ENCODE peak calls at places on chromosomes 3 and 15, in six cellular contexts. L is MCF 10A, S is astrocyte, B is Calu3, I is colonic mucosa, A is bronchial epithelial cell. T is an unnamed sample.

GRCh38 chr3:147702499-147702898 is 293.3 kb downstream of the ZIC1 start:
- DNase-seq in S (peak; percentile 43), I (no peak), A (no peak), B (peak; percentile 38), L (no peak), T (no peak)

GRCh38 chr3:63097396-63097795 is 180.7 kb upstream of the SYNPR start:
- DNase-seq in L (no peak), B (no peak), A (no peak), I (no peak), S (no peak), T (no peak)

GRCh38 chr3:115626006-115626409 is 2.7 kb downstream of the GAP43 start:
- DNase-seq in I (no peak), A (no peak), L (no peak), S (no peak), B (no peak), T (no peak)

GRCh38 chr3:111151438-111151837 is 79.8 kb downstream of the NECTIN3 start:
- DNase-seq in A (peak; percentile 85), L (peak; percentile 38), S (peak; percentile 76), B (peak; percentile 69), I (no peak), T (no peak)

GRCh38 chr3:134771962-134772361 is 23.1 kb upstream of the EPHB1 start:
- DNase-seq in L (no peak), S (no peak), I (no peak), A (no peak), B (no peak), T (no peak)

GRCh38 chr3:130935761-130936160 is 41.9 kb downstream of the ATP2C1 start:
- DNase-seq in B (no peak), S (peak; percentile 77), A (peak; percentile 67), I (no peak), L (peak; percentile 57), T (no peak)

GRCh38 chr3:71896751-71897150 is 111.8 kb upstream of the PROK2 start:
- DNase-seq in S (no peak), I (no peak), L (peak; percentile 22), A (no peak), B (no peak), T (no peak)

GRCh38 chr15:70316059-70316600 is 218.4 kb upstream of the TLE3 start:
- DNase-seq in I (peak; percentile 10), S (peak; percentile 52), L (no peak), A (no peak), B (no peak), T (no peak)

GRCh38 chr3:123409443-123410148 is 39.3 kb downstream of the ADCY5 start:
- DNase-seq in A (no peak), B (peak; percentile 73), I (peak; percentile 82), L (no peak), S (no peak), T (no peak)

GRCh38 chr15:66285462-66286280 is 7.7 kb upstream of the DIS3L start:
- DNase-seq in S (no peak), L (no peak), B (no peak), A (no peak), I (no peak), T (no peak)

GRCh38 chr3:158360756-158361448 is 210.1 kb upstream of the MLF1 start:
- DNase-seq in A (no peak), B (no peak), I (no peak), S (no peak), L (no peak), T (no peak)

GRCh38 chr15:89197503-89197971 is 23.8 kb downstream of the RLBP1 start:
- DNase-seq in S (no peak), I (peak; percentile 68), A (peak; percentile 78), B (peak; percentile 39), L (peak; percentile 46), T (no peak)

GRCh38 chr3:140834266-140835037 is 107.2 kb upstream of the SLC25A36 start:
- DNase-seq in L (peak; percentile 61), A (peak; percentile 67), B (no peak), S (peak; percentile 10), I (no peak), T (no peak)

GRCh38 chr15:62112616-62113593 is 46.1 kb downstream of the C2CD4A start:
- DNase-seq in I (no peak), L (peak; percentile 93), B (peak; percentile 59), A (peak; percentile 97), S (peak; percentile 81), T (no peak)

GRCh38 chr3:141735176-141735575 is 2.9 kb upstream of the RNF7 start:
- DNase-seq in S (no peak), B (no peak), A (no peak), L (no peak), I (no peak), T (no peak)

GRCh38 chr3:33083958-33084357 is 13.0 kb downstream of the GLB1 start:
- DNase-seq in I (no peak), S (no peak), B (no peak), A (no peak), L (no peak), T (no peak)

GRCh38 chr3:146547235-146547835 is 2.9 kb upstream of the PLSCR1 start:
- DNase-seq in S (no peak), B (no peak), L (no peak), A (no peak), I (no peak), T (no peak)

GRCh38 chr15:89828324-89829145 is 13.9 kb upstream of the ANPEP start:
- DNase-seq in B (no peak), I (peak; percentile 53), A (no peak), S (peak; percentile 72), L (peak; percentile 69), T (no peak)

GRCh38 chr3:52670621-52671521 is 14.8 kb downstream of the PBRM1 start:
- DNase-seq in L (peak; percentile 98), S (peak; percentile 100), I (no peak), B (peak; percentile 77), A (peak; percentile 100), T (no peak)

GRCh38 chr3:189748046-189748445 is 116.9 kb downstream of the TP63 start:
- DNase-seq in S (no peak), B (no peak), A (peak; percentile 17), L (no peak), I (no peak), T (no peak)

GRCh38 chr3:183449391-183449790 is 21.0 kb upstream of the MCF2L2 start:
- DNase-seq in B (no peak), S (peak; percentile 29), L (no peak), A (no peak), I (no peak), T (no peak)

DNA sequence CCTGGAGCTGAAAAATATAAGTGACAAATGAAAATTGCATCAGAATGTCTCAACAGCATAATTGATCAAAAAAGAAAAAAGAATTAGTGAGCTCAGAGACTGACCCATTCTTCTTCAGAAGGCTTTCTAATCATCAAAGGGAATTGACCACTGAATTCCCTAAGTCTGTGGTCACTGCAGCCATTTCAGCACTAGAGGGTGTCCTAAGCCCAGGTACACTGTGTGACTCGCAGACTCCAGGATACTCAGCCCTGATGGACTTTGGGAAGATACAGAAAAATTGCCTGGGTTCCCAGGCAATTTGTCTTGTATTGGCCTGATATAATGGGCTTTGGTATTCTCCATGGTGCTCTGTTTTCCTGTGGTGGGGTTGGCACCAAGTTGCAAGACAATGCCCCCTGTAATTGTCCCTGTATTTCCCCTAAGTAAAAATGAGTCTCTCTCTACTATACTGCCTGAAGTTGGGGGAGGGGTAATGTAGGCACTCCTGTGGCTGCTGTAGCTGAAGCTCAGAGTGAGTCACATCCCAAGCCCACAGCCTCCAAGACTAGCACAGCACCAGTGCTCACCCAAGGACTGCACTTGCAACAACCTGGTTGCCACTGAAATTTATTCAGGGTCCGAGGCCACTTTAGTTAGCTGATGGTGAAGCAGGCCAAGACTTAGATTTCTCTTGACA is 256.0 kb upstream of the STAC start:
- DNase-seq in A (peak; percentile 74), S (peak; percentile 63), I (no peak), L (peak; percentile 74), B (peak; percentile 64), T (no peak)
- TF ChIP-seq CTCF in A (peak; percentile 74), S (peak; percentile 90), I (no peak), L (peak; percentile 87), B (peak; percentile 53), T (no peak)

GRCh38 chr3:120198305-120198878 is 86.6 kb downstream of the GPR156 start:
- DNase-seq in L (peak; percentile 55), I (no peak), B (peak; percentile 28), A (peak; percentile 68), S (peak; percentile 28), T (no peak)
- TF ChIP-seq CTCF in L (peak; percentile 41), I (no peak), B (no peak), A (peak; percentile 46), S (peak; percentile 42), T (no peak)

GRCh38 chr3:153163349-153164008 is 1.5 kb downstream of the RAP2B start:
- DNase-seq in L (peak; percentile 49), I (no peak), S (peak; percentile 39), A (no peak), B (no peak), T (no peak)
- TF ChIP-seq CTCF in L (no peak), I (no peak), S (no peak), A (no peak), B (no peak), T (no peak)

GRCh38 chr3:47000922-47001730 is 21.7 kb downstream of the NBEAL2 start:
- DNase-seq in S (no peak), B (no peak), A (no peak), I (no peak), L (no peak), T (no peak)

GRCh38 chr3:47003461-47004368 is 24.2 kb downstream of the NBEAL2 start:
- DNase-seq in L (no peak), A (no peak), B (no peak), S (no peak), I (no peak), T (no peak)

GRCh38 chr3:47001731-47002489 is 22.4 kb downstream of the NBEAL2 start:
- DNase-seq in L (no peak), B (no peak), S (no peak), A (no peak), I (no peak), T (no peak)

GRCh38 chr3:47004369-47005211 is 25.1 kb downstream of the NBEAL2 start:
- DNase-seq in S (no peak), A (no peak), I (no peak), L (no peak), B (no peak), T (peak; percentile 7)

GRCh38 chr3:47002490-47003410 is 23.3 kb downstream of the NBEAL2 start:
- DNase-seq in B (no peak), S (no peak), L (no peak), A (no peak), I (no peak), T (no peak)
- TF ChIP-seq CTCF in B (no peak), S (no peak), L (no peak), A (no peak), I (no peak), T (no peak)

T was measured in activated B cell treated with CpG ODN at 0.5 μM for 24 hours.